ENCODE peak calls at places on chromosomes 12 and 14, in six cellular contexts. M is esophagus squamous epithelium; F is GM04503; N is activated naive CD4-positive, alpha-beta T cell treated with anti-CD3 and anti-CD28 coated beads, Interleukin-2, amount 10 ng/mL, durations not matched to agents 7 days and 5 days; W is NCI-H2171 treated with DMSO at 0.1 percent for 48 hours; Y is activated CD4-positive, alpha-beta T cell treated with anti-CD3 and anti-CD28 coated beads for 1 hour. X is an unnamed sample.

GRCh38 chr14:101028971-101029667 is 125.6 kb upstream of the RTL1 start:
- DNase-seq in M (no peak), F (no peak), N (peak), W (peak), Y (no peak), X (no peak)

GRCh38 chr12:38157933-38158401 is 158.6 kb upstream of the ALG10B start:
- DNase-seq in M (no peak), F (no peak), N (no peak), W (no peak), Y (no peak), X (no peak)

GRCh38 chr14:64191756-64192155 is 102.4 kb downstream of the ESR2 start:
- DNase-seq in M (no peak), F (peak), N (no peak), W (no peak), Y (no peak), X (peak)

GRCh38 chr14:88045705-88046104 is 40.8 kb downstream of the GPR65 start:
- DNase-seq in M (no peak), F (no peak), N (no peak), W (no peak), Y (no peak), X (no peak)

GRCh38 chr12:101928556-101928955 is 51.2 kb downstream of the DRAM1 start:
- DNase-seq in M (no peak), F (no peak), N (no peak), W (no peak), Y (no peak), X (no peak)

GRCh38 chr14:98175881-98176280 is 1096.1 kb downstream of the BCL11B start:
- DNase-seq in M (no peak), F (no peak), N (no peak), W (no peak), Y (no peak), X (no peak)

GRCh38 chr14:73784065-73784987 is 67.3 kb upstream of the PTGR2 start:
- DNase-seq in M (no peak), F (no peak), N (peak), W (no peak), Y (no peak), X (no peak)

GRCh38 chr14:92586001-92586947 is 72.7 kb downstream of the RIN3 start:
- DNase-seq in M (no peak), F (peak), N (peak), W (no peak), Y (no peak), X (peak)

GRCh38 chr12:14769462-14769836 is 33.8 kb downstream of the WBP11 start:
- DNase-seq in M (no peak), F (no peak), N (peak), W (no peak), Y (no peak), X (peak)